ENCODE peak calls at places on chromosomes 5 and 9, in four cellular contexts. W is K562, Q is HL-60, C is GM12878. E is an unnamed sample.

GRCh38 chr9:34984049-34984448 is 5.5 kb upstream of the DNAJB5 start:
- DNase-seq in W (peak), Q (no peak), C (no peak), E (no peak)

GRCh38 chr9:89247431-89248370 is 63.3 kb upstream of the CKS2 start:
- DNase-seq in W (no peak), Q (no peak), C (no peak), E (no peak)

GRCh38 chr5:9439651-9440292 is 106.1 kb downstream of the SEMA5A start:
- DNase-seq in W (no peak), Q (no peak), C (no peak), E (no peak)

GRCh38 chr9:95065224-95065623 is 252.3 kb downstream of the FANCC start:
- DNase-seq in W (no peak), Q (no peak), C (no peak), E (no peak)

GRCh38 chr9:74770508-74771261 is 117.0 kb downstream of the TRPM6 start:
- DNase-seq in W (peak), Q (peak), C (no peak), E (peak)

GRCh38 chr5:179343902-179344300 is 1.4 kb downstream of the ADAMTS2 start:
- DNase-seq in W (no peak), Q (no peak), C (no peak), E (no peak)

GRCh38 chr5:65066385-65066784 is 297.7 kb downstream of the CWC27 start:
- DNase-seq in W (no peak), Q (no peak), C (peak), E (no peak)

GRCh38 chr9:134839441-134840125 is 41.0 kb upstream of the FCN2 start:
- DNase-seq in W (peak), Q (no peak), C (no peak), E (no peak)

GRCh38 chr5:73605223-73606087 is 20.5 kb upstream of the ARHGEF28 start:
- DNase-seq in W (no peak), Q (no peak), C (no peak), E (no peak)

GRCh38 chr5:54656261-54656728 is 138.7 kb downstream of the SNX18 start:
- DNase-seq in W (no peak), Q (no peak), C (no peak), E (no peak)

GRCh38 chr9:72979405-72980100 is 26.7 kb upstream of the ALDH1A1 start:
- DNase-seq in W (no peak), Q (no peak), C (no peak), E (no peak)

GRCh38 chr5:2193923-2194555 is 311.3 kb upstream of the IRX4 start:
- DNase-seq in W (no peak), Q (no peak), C (no peak), E (no peak)

GRCh38 chr5:88269222-88269771 is 652 bp upstream of the TMEM161B start:
- DNase-seq in W (peak), Q (no peak), C (peak), E (no peak)

GRCh38 chr5:88688981-88689661 is 193.9 kb downstream of the MEF2C start:
- DNase-seq in W (no peak), Q (no peak), C (no peak), E (no peak)

GRCh38 chr5:141681695-141682641 is at the start of gene ARAP3:
- DNase-seq in W (peak), Q (peak), C (no peak), E (no peak)

GRCh38 chr5:171366645-171367044 is 21.0 kb upstream of the NPM1 start:
- DNase-seq in W (no peak), Q (no peak), C (no peak), E (no peak)

GRCh38 chr9:135907006-135907434 is 326 bp downstream of the CAMSAP1 start:
- DNase-seq in W (no peak), Q (no peak), C (no peak), E (no peak)

GRCh38 chr5:148072207-148072606 is 8.4 kb downstream of the SPINK5 start:
- DNase-seq in W (no peak), Q (no peak), C (no peak), E (no peak)

GRCh38 chr9:127833555-127833954 is 20.9 kb downstream of the ENG start:
- DNase-seq in W (no peak), Q (no peak), C (no peak), E (no peak)

GRCh38 chr9:116596646-116597045 is 90.5 kb upstream of the TRIM32 start:
- DNase-seq in W (no peak), Q (no peak), C (no peak), E (no peak)

GRCh38 chr9:83199240-83199639 is 136.3 kb upstream of the RASEF start:
- DNase-seq in W (no peak), Q (no peak), C (no peak), E (no peak)

GRCh38 chr9:120348951-120349429 is 231.0 kb downstream of the CDK5RAP2 start:
- DNase-seq in W (peak), Q (no peak), C (no peak), E (peak)

GRCh38 chr5:176829320-176829719 is 19.0 kb downstream of the UNC5A start:
- DNase-seq in W (no peak), Q (no peak), C (no peak), E (no peak)

GRCh38 chr9:35741740-35742139 is 7.3 kb downstream of the GBA2 start:
- DNase-seq in W (no peak), Q (no peak), C (no peak), E (no peak)

GRCh38 chr5:150579462-150580400 is 60.7 kb upstream of the SYNPO start:
- DNase-seq in W (no peak), Q (no peak), C (no peak), E (no peak)

GRCh38 chr9:138022121-138022741 is 144.6 kb downstream of the CACNA1B start:
- DNase-seq in W (peak), Q (no peak), C (no peak), E (no peak)

GRCh38 chr9:98708103-98708932 is 417 bp downstream of the GABBR2 start:
- DNase-seq in W (no peak), Q (no peak), C (no peak), E (no peak)

GRCh38 chr5:126195410-126196100 is 227.7 kb upstream of the GRAMD2B start:
- DNase-seq in W (no peak), Q (no peak), C (no peak), E (no peak)

GRCh38 chr9:112819635-112820496 is 69.3 kb downstream of the SNX30 start:
- DNase-seq in W (peak), Q (no peak), C (peak), E (no peak)
- TF ChIP-seq SPI1 in W (no peak), Q (no peak), C (no peak), E (no peak)

DNA sequence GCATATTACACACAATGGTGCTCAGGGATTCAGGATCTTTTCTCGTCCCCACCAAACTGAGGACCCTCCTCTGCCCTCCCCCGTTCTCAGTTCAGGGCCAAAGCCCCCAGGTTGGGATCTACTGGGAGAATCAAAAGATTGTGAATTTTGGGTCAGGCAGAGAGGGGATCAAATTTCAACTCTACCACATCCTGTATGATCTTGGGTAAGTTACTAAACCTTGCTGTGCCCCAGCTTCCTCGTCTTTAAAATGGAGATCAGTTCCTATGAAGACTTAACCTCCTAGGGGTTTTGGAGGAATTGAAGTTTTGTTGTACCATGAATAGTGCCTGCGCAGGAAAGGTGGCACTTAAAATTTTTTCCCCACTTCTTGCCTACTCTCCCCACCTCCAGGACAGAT is 62.4 kb downstream of the RAI14 start:
- DNase-seq in W (no peak), Q (no peak), C (no peak), E (no peak)
- TF ChIP-seq SPI1 in W (no peak), Q (no peak), C (no peak), E (no peak)

GRCh38 chr9:38707885-38708640 is 11.9 kb downstream of the FAM240B start:
- DNase-seq in W (peak), Q (no peak), C (no peak), E (no peak)
- TF ChIP-seq SPI1 in W (no peak), Q (no peak), C (no peak), E (no peak)

GRCh38 chr5:157549283-157549629 is 26.3 kb downstream of the ADAM19 start:
- DNase-seq in W (no peak), Q (no peak), C (no peak), E (no peak)
- TF ChIP-seq SPI1 in W (no peak), Q (no peak), C (no peak), E (no peak)

E was measured in GM12891.